ENCODE peak calls at places on chromosome 1, in ten cellular contexts. X, U, N, G, D, M, E, P, H and O are unnamed samples.

GRCh38 chr1:23548704-23549143 is 10.6 kb downstream of the ID3 start:
- DNase-seq in G (no peak), X (peak), U (no peak), P (no peak), H (no peak), N (no peak), D (peak), M (no peak), E (no peak), O (peak)

GRCh38 chr1:160032165-160032827 is 506 bp upstream of the PIGM start:
- DNase-seq in P (no peak), G (no peak), X (no peak), E (no peak), U (no peak), D (no peak), N (no peak), H (peak), M (no peak), O (no peak)

GRCh38 chr1:16006552-16007485 is 2.8 kb downstream of the SRARP start:
- DNase-seq in H (no peak), E (no peak), M (no peak), N (no peak), D (no peak), G (no peak), P (no peak), U (no peak), X (no peak), O (no peak)

GRCh38 chr1:230501845-230502244 is 75.7 kb upstream of the PGBD5 start:
- DNase-seq in H (no peak), E (no peak), G (no peak), P (no peak), N (no peak), X (no peak), U (no peak), D (no peak), M (no peak), O (no peak)

GRCh38 chr1:178653091-178653490 is 72.0 kb upstream of the RALGPS2 start:
- DNase-seq in X (no peak), M (no peak), H (no peak), E (no peak), G (no peak), U (no peak), N (no peak), D (no peak), P (no peak), O (no peak)

GRCh38 chr1:43565600-43566360 is 35.1 kb downstream of the PTPRF start:
- DNase-seq in N (peak), P (no peak), H (peak), X (peak), E (no peak), M (no peak), U (peak), G (peak), D (peak), O (peak)

GRCh38 chr1:153968000-153968363 is 280 bp downstream of the CREB3L4 start:
- DNase-seq in D (no peak), G (no peak), H (no peak), P (no peak), U (no peak), M (no peak), X (no peak), N (peak), E (peak), O (peak)

GRCh38 chr1:192879416-192879815 is 70.6 kb downstream of the RGS2 start:
- DNase-seq in N (no peak), H (peak), G (no peak), M (no peak), P (no peak), D (no peak), U (no peak), E (no peak), X (no peak), O (no peak)

GRCh38 chr1:47449702-47450552 is 12.1 kb downstream of the FOXD2 start:
- DNase-seq in P (no peak), E (no peak), G (no peak), U (peak), N (peak), X (peak), H (no peak), M (no peak), D (peak), O (peak)

GRCh38 chr1:6116137-6116536 is 64.0 kb downstream of the CHD5 start:
- DNase-seq in D (no peak), E (no peak), P (peak), G (no peak), H (no peak), M (no peak), N (no peak), X (no peak), U (no peak), O (no peak)

GRCh38 chr1:201500670-201501120 is 6.2 kb downstream of the CSRP1 start:
- DNase-seq in D (no peak), H (no peak), G (no peak), X (no peak), P (no peak), U (no peak), E (no peak), N (no peak), M (no peak), O (peak)

GRCh38 chr1:16122916-16123315 is 33.0 kb downstream of the EPHA2 start:
- DNase-seq in N (no peak), M (peak), P (no peak), X (no peak), D (no peak), U (peak), H (peak), E (no peak), G (no peak), O (peak)

GRCh38 chr1:109527098-109527811 is 12.4 kb upstream of the GPR61 start:
- DNase-seq in E (no peak), P (no peak), H (no peak), X (no peak), U (no peak), N (no peak), G (no peak), M (no peak), D (no peak), O (no peak)

GRCh38 chr1:248316796-248317195 is 7.6 kb downstream of the OR2M7 start:
- DNase-seq in U (no peak), H (no peak), M (no peak), N (no peak), X (no peak), P (no peak), D (no peak), E (no peak), G (no peak), O (no peak)

GRCh38 chr1:87115317-87115885 is 201.0 kb downstream of the HS2ST1 start:
- DNase-seq in M (peak), U (no peak), E (no peak), P (no peak), G (no peak), X (peak), H (no peak), D (no peak), N (no peak), O (peak)

GRCh38 chr1:152109231-152109997 is 5.8 kb downstream of the TCHH start:
- DNase-seq in E (no peak), G (no peak), P (no peak), D (no peak), H (no peak), N (peak), M (no peak), U (no peak), X (no peak), O (no peak)

GRCh38 chr1:180757657-180758056 is 125.8 kb downstream of the XPR1 start:
- DNase-seq in U (no peak), M (no peak), H (no peak), N (no peak), X (no peak), P (no peak), D (no peak), E (no peak), G (no peak), O (no peak)

GRCh38 chr1:115530407-115530806 is 111.4 kb upstream of the VANGL1 start:
- DNase-seq in U (no peak), H (no peak), N (no peak), D (no peak), E (no peak), M (peak), X (no peak), G (no peak), P (no peak), O (no peak)

GRCh38 chr1:25899792-25900191 is 6.4 kb downstream of the STMN1 start:
- DNase-seq in U (no peak), N (no peak), P (no peak), M (no peak), D (no peak), H (no peak), E (no peak), G (no peak), X (no peak), O (no peak)

GRCh38 chr1:163932901-163933300 is 611.1 kb downstream of the NUF2 start:
- DNase-seq in E (no peak), U (no peak), N (no peak), P (no peak), X (no peak), D (no peak), H (no peak), M (no peak), G (no peak), O (no peak)

GRCh38 chr1:54220004-54220811 is 20.2 kb downstream of the MRPL37 start:
- DNase-seq in N (no peak), E (no peak), M (no peak), D (peak), P (no peak), X (peak), U (no peak), G (no peak), H (peak), O (peak)